ENCODE peak calls at places on chromosomes 5 and 9, in eight cellular contexts. Q, I, H, C, V, U, Z and O are unnamed samples. For H3K4me1, the result is how much of the 10 kb centered on the place peaks cover.

GRCh38 chr5:73139485-73139884 is 19.1 kb downstream of the TMEM171 start:
- DNase-seq in I (no peak), H (no peak), Q (no peak), V (no peak), U (no peak), Z (no peak), C (no peak), O (no peak)

GRCh38 chr5:62901001-62901400 is 322.4 kb downstream of the LRRC70 start:
- DNase-seq in I (no peak), Q (no peak), H (no peak), U (no peak), V (no peak), Z (no peak), C (no peak), O (no peak)

GRCh38 chr9:91246842-91247241 is 114.9 kb downstream of the AUH start:
- DNase-seq in Z (no peak), I (no peak), V (peak), U (no peak), H (no peak), Q (no peak), C (no peak), O (no peak)

GRCh38 chr9:134283111-134283515 is 43.1 kb upstream of the RXRA start:
- DNase-seq in Q (no peak), C (peak), V (peak), U (peak), I (peak), H (peak), Z (peak), O (no peak)

GRCh38 chr9:128244443-128245226 is 31.2 kb downstream of the GOLGA2 start:
- DNase-seq in C (peak), U (no peak), Q (no peak), Z (peak), V (peak), H (no peak), I (peak), O (no peak)

GRCh38 chr5:58462154-58462553 is 2.3 kb upstream of the PLK2 start:
- DNase-seq in H (peak), I (no peak), U (no peak), Q (no peak), C (no peak), Z (no peak), V (no peak), O (no peak)

GRCh38 chr9:2616726-2617377 is 4.7 kb upstream of the VLDLR start:
- DNase-seq in U (no peak), I (no peak), Z (no peak), Q (no peak), C (no peak), H (no peak), V (no peak), O (no peak)

GRCh38 chr9:111501648-111502047 is 17.5 kb upstream of the ECPAS start:
- DNase-seq in Q (no peak), I (no peak), V (no peak), U (no peak), H (no peak), C (no peak), Z (no peak), O (no peak)

GRCh38 chr9:114894206-114894605 is 36.2 kb downstream of the TNFSF8 start:
- DNase-seq in I (no peak), U (peak), V (peak), Z (no peak), Q (no peak), C (no peak), H (no peak), O (no peak)

GRCh38 chr9:20684035-20684864 is at the start of gene FOCAD:
- DNase-seq in U (peak), Q (peak), Z (peak), C (peak), H (peak), V (peak), I (peak), O (peak)

GRCh38 chr5:149118463-149118862 is 22.8 kb upstream of the ABLIM3 start:
- DNase-seq in Q (no peak), H (peak), V (no peak), I (no peak), Z (no peak), U (peak), C (no peak), O (no peak)

GRCh38 chr9:21958833-21959232 is 35.4 kb downstream of the CDKN2A start:
- DNase-seq in H (no peak), C (no peak), Z (no peak), U (no peak), V (no peak), Q (no peak), I (no peak), O (no peak)

GRCh38 chr5:322281-322941 is 897 bp downstream of the AHRR start:
- DNase-seq in H (no peak), I (no peak), V (peak), C (no peak), U (no peak), Q (no peak), Z (no peak), O (no peak)

GRCh38 chr5:45189481-45189880 is 380.7 kb downstream of the MRPS30 start:
- DNase-seq in U (no peak), H (no peak), I (no peak), Q (no peak), V (no peak), Z (no peak), C (no peak), O (no peak)

GRCh38 chr5:106121972-106122605 is 1548.6 kb downstream of the EFNA5 start:
- DNase-seq in I (no peak), U (peak), Z (peak), Q (no peak), V (peak), H (peak), C (no peak), O (no peak)

GRCh38 chr5:59238126-59238902 is 655.2 kb downstream of the PDE4D start:
- DNase-seq in I (no peak), H (no peak), Q (no peak), Z (no peak), C (no peak), V (no peak), U (no peak), O (no peak)

GRCh38 chr9:36846621-36847020 is 187.4 kb downstream of the PAX5 start:
- DNase-seq in I (no peak), V (no peak), Q (no peak), C (no peak), Z (no peak), H (no peak), U (no peak), O (no peak)

GRCh38 chr9:1198085-1198484 is 147.9 kb downstream of the DMRT2 start:
- DNase-seq in Q (no peak), Z (no peak), C (no peak), V (peak), U (peak), H (peak), I (no peak), O (no peak)

GRCh38 chr9:136952876-136953770 is 1.1 kb downstream of the LCN12 start:
- DNase-seq in I (no peak), U (no peak), V (no peak), Z (no peak), H (no peak), Q (no peak), C (no peak), O (no peak)

GRCh38 chr5:178279723-178280438 is 47.3 kb upstream of the PHYKPL start:
- DNase-seq in H (peak), C (peak), Q (no peak), I (peak), U (peak), Z (peak), V (peak), O (peak)

GRCh38 chr9:84002344-84002743 is 21.7 kb downstream of the RMI1 start:
- DNase-seq in I (no peak), C (no peak), U (no peak), Q (no peak), V (peak), Z (no peak), H (no peak), O (no peak)

GRCh38 chr9:17520264-17521058 is 58.4 kb upstream of the SH3GL2 start:
- DNase-seq in U (no peak), H (no peak), C (no peak), Q (no peak), I (no peak), V (no peak), Z (no peak), O (no peak)

GRCh38 chr5:72951850-72952468 is 3.9 kb upstream of the FCHO2 start:
- DNase-seq in Z (no peak), H (peak), I (no peak), C (no peak), U (peak), Q (no peak), V (peak), O (no peak)

GRCh38 chr5:125408582-125409069 is 662.2 kb upstream of the ZNF608 start:
- DNase-seq in U (peak), C (no peak), I (no peak), Q (no peak), V (peak), H (peak), Z (no peak), O (no peak)

GRCh38 chr9:73880101-73880500 is 617.0 kb upstream of the RORB start:
- DNase-seq in I (no peak), V (no peak), Q (no peak), Z (no peak), C (no peak), H (no peak), U (no peak), O (no peak)

GRCh38 chr5:166509085-166509484 is 1782.4 kb upstream of the WWC1 start:
- DNase-seq in Z (no peak), U (no peak), H (no peak), C (no peak), V (peak), Q (no peak), I (no peak), O (no peak)

GRCh38 chr5:180329138-180329435 is 24.0 kb downstream of the GFPT2 start:
- DNase-seq in C (no peak), V (no peak), U (no peak), H (no peak), Q (no peak), Z (no peak), I (no peak), O (no peak)

GRCh38 chr9:28073278-28073677 is 500.0 kb upstream of the C9orf72 start:
- DNase-seq in I (peak), Z (no peak), C (no peak), Q (no peak), H (peak), U (peak), V (peak), O (no peak)

GRCh38 chr5:170250810-170251317 is 18.1 kb downstream of the C5orf58 start:
- DNase-seq in Z (no peak), C (no peak), Q (no peak), V (no peak), H (no peak), I (no peak), U (no peak), O (no peak)

GRCh38 chr5:67015577-67016290 is 180.9 kb downstream of the CD180 start:
- DNase-seq in V (no peak), H (peak), Z (no peak), I (no peak), Q (no peak), C (no peak), U (peak), O (no peak)

GRCh38 chr5:83197326-83197725 is 120.0 kb downstream of the XRCC4 start:
- DNase-seq in H (no peak), C (no peak), Q (no peak), I (no peak), U (no peak), V (no peak), Z (no peak), O (no peak)

GRCh38 chr5:99590806-99591205 is 662.0 kb upstream of the CHD1 start:
- DNase-seq in H (no peak), C (no peak), U (no peak), I (no peak), Q (no peak), V (no peak), Z (no peak), O (no peak)

GRCh38 chr9:7103382-7104170 is 345.8 kb downstream of the KDM4C start:
- DNase-seq in H (peak), U (peak), Z (no peak), V (no peak), I (no peak), C (no peak), Q (no peak), O (no peak)

GRCh38 chr9:1639166-1639565 is 376.0 kb upstream of the SMARCA2 start:
- DNase-seq in C (no peak), I (no peak), V (no peak), U (no peak), Q (no peak), Z (no peak), H (peak), O (no peak)

GRCh38 chr5:169106906-169107305 is 194.0 kb downstream of the SLIT3 start:
- DNase-seq in Q (no peak), U (no peak), C (no peak), I (no peak), V (no peak), H (no peak), Z (no peak), O (no peak)

GRCh38 chr9:14344846-14345585 is 31.1 kb upstream of the NFIB start:
- DNase-seq in Z (no peak), I (no peak), C (no peak), H (no peak), V (no peak), Q (no peak), U (no peak), O (no peak)
- H3K4me1 ChIP-seq in Z (under half), I (under half), C (half or more), H (under half), V (under half), Q (under half), U (under half), O (under half)

GRCh38 chr5:139745800-139746690 is 49.6 kb upstream of the PSD2 start:
- DNase-seq in H (peak), Z (peak), C (peak), Q (no peak), V (peak), U (peak), I (peak), O (peak)
- H3K4me1 ChIP-seq in H (under half), Z (under half), C (under half), Q (under half), V (under half), U (under half), I (under half), O (under half)

GRCh38 chr5:102107865-102108264 is 188.2 kb downstream of the SLCO4C1 start:
- DNase-seq in V (no peak), I (no peak), H (no peak), Q (no peak), C (no peak), Z (no peak), U (no peak), O (no peak)
- H3K4me1 ChIP-seq in V (under half), I (under half), H (under half), Q (under half), C (under half), Z (under half), U (under half), O (under half)

DNA sequence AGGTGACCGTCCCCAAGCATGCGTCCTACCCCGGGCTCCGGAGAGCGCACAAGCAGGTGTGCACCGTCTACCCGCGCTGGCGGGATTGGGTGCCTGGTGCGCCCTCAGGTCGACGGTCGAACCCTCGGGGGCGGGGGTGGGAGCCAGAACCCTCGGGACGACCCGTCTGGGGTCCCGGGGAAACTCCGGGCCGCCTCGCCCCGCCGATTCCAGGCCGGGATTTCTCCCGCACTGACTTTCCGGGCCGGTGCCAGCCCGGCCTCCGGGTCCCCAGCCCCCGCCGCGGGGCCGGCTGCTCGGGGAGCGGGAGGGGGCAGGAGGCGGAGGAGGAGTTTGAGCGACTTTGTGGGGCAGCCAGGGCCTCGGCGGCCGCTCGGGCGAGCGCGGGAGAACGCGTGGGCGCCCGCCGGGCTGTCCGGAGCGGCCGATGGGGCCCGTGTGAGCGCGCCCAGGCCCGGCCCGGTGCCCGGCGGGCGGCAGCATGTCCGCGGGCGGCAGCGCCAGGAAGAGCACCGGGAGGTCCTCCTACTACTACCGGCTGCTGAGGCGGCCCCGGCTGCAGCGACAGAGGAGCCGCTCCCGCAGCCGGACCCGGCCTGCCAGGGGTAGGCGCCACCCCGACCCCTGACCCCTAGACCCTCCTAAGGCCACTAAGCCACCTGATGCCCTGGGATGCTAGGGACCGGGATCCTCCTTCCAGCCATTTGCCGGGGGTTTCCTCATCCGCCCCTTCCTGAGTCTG is at the start of gene DAB2IP:
- DNase-seq in Z (no peak), V (peak), I (peak), Q (no peak), H (no peak), C (peak), U (peak), O (no peak)
- H3K4me1 ChIP-seq in Z (under half), V (under half), I (half or more), Q (under half), H (under half), C (half or more), U (under half), O (under half)

DNA sequence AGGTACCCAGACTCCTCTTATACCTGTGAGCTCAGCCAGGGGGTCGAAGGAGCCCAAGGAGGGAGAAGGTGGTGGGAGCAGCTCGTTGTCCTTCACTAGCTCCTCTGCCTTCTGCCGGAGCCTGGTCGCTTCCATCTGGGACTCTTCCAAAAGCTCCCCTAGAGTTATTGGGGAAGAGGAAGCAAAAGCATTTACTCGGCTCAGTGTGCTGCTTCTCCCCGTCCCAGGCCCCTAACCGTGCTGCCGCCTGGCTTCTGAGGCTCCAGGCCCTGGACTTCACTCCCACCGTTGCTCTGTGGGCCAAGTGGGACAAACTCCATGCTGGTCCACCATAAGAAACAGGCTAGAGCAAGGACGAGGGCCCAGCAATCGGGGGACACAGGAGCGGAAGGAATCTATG is 17.2 kb downstream of the TNIP1 start:
- DNase-seq in Q (no peak), V (no peak), Z (no peak), H (no peak), I (no peak), C (no peak), U (no peak), O (no peak)
- H3K4me1 ChIP-seq in Q (under half), V (under half), Z (under half), H (under half), I (half or more), C (half or more), U (under half), O (under half)

GRCh38 chr5:123806644-123807043 is 294.7 kb downstream of the CSNK1G3 start:
- DNase-seq in Z (no peak), C (no peak), Q (no peak), H (no peak), I (no peak), V (no peak), U (no peak), O (no peak)

GRCh38 chr5:123805300-123805699 is 293.3 kb downstream of the CSNK1G3 start:
- DNase-seq in U (no peak), Q (no peak), V (no peak), H (peak), Z (no peak), I (no peak), C (no peak), O (no peak)

GRCh38 chr5:123809594-123810172 is 297.7 kb downstream of the CSNK1G3 start:
- DNase-seq in U (no peak), Z (no peak), V (no peak), H (no peak), C (no peak), Q (no peak), I (no peak), O (no peak)

GRCh38 chr5:123808841-123809240 is 296.9 kb downstream of the CSNK1G3 start:
- DNase-seq in Z (no peak), U (no peak), I (no peak), V (no peak), C (no peak), H (no peak), Q (no peak), O (no peak)

DNA sequence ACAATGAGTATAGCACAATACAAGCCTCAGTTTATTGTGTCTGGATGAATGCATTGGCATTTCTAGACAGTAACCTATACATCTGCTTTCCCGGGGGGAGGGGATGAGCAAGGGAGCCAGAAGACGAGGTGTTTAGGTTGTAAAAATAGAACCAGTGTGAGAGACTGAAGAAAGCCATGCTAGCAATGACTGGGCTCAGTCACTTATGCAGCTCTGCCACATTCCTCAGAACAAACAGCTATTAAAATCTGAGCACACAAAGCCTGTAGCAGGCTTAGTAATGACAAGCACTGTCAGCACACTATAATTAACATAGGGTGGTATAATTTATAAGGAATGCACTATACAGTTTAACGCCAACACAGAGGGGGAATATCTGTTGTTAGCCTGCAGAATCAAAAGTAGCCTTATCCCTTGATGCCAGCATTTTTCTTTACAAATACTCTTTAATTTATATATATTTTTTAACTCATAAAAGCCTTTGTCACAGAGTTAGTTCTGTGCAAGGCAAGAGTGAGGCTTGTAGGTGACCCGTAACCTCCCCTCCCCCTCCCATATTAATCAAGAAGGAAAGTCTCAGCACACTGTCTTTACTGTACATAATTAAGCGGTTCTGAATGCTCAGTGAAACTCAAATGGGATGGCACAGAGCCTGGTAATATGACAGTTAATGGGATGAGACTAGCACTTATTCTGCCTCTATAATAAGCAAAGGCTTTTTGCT is 295.4 kb downstream of the CSNK1G3 start:
- DNase-seq in H (no peak), Z (no peak), C (no peak), I (no peak), V (peak), U (peak), Q (no peak), O (no peak)
- H3K4me1 ChIP-seq in H (under half), Z (under half), C (half or more), I (under half), V (under half), U (under half), Q (under half), O (under half)

DNA sequence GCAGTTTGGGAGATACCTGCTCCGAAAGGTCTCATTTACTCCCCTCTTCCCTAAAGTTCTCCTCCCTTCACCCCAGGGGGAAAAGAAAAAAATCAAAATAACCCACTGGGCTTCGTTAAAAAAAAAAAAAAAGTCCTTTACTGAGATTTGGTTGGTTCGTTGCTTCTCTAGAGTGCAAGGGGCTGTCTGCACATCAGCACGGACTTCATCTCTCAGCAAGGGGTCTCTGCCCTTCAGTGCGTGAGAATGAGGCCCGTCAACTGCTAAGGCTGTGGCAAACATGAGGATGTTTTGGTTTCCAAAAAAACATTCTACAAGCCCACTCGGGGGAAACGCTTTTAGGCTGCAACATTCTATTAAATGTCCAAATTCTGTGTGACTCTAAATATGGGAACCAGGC is 10.0 kb downstream of the BARHL1 start:
- DNase-seq in U (no peak), Z (no peak), V (no peak), H (no peak), Q (no peak), C (no peak), I (no peak), O (no peak)
- H3K4me1 ChIP-seq in U (under half), Z (under half), V (under half), H (under half), Q (under half), C (under half), I (under half), O (under half)

GRCh38 chr9:72362118-72362531 is 2.9 kb downstream of the ZFAND5 start:
- DNase-seq in C (no peak), U (peak), Q (no peak), Z (no peak), V (peak), I (no peak), H (peak), O (no peak)
- H3K4me1 ChIP-seq in C (half or more), U (under half), Q (under half), Z (under half), V (under half), I (half or more), H (under half), O (half or more)